ENCODE peak calls at places on chromosomes 12 and 14, in six cellular contexts. F, O, L, J, T and E are unnamed samples.

GRCh38 chr14:70947739-70948138 is 40.5 kb downstream of the PCNX1 start:
- DNase-seq in O (no peak), F (no peak), L (no peak), J (no peak), T (no peak), E (no peak)

GRCh38 chr14:96398921-96399320 is 7.0 kb downstream of the AK7 start:
- DNase-seq in F (no peak), L (no peak), O (no peak), T (no peak), J (no peak), E (no peak)

GRCh38 chr14:94115068-94115591 is 4.6 kb downstream of the IFI27 start:
- DNase-seq in J (no peak), T (no peak), F (no peak), O (peak), L (no peak), E (no peak)

GRCh38 chr14:96390965-96391292 is 999 bp upstream of the AK7 start:
- DNase-seq in J (no peak), F (no peak), T (no peak), O (no peak), L (no peak), E (no peak)

GRCh38 chr12:69415471-69416275 is 54.5 kb upstream of the FRS2 start:
- DNase-seq in O (no peak), J (no peak), L (no peak), F (peak), T (no peak), E (peak)

GRCh38 chr12:108021949-108022522 is 107.1 kb upstream of the WSCD2 start:
- DNase-seq in O (no peak), L (no peak), J (no peak), T (no peak), F (no peak), E (no peak)

GRCh38 chr12:570949-571794 is 92.1 kb downstream of the NINJ2 start:
- DNase-seq in F (peak), T (no peak), O (no peak), L (no peak), J (no peak), E (no peak)

GRCh38 chr12:110934093-110934852 is 13.9 kb upstream of the MYL2 start:
- DNase-seq in F (peak), J (no peak), T (no peak), O (no peak), L (no peak), E (no peak)

GRCh38 chr14:22070119-22070982 is 396.7 kb upstream of the OR4E1 start:
- DNase-seq in T (peak), J (peak), F (peak), O (no peak), L (no peak), E (peak)

GRCh38 chr12:57874166-57875108 is 27.9 kb upstream of the CTDSP2 start:
- DNase-seq in O (no peak), L (no peak), T (no peak), J (no peak), F (no peak), E (no peak)

GRCh38 chr14:41607119-41607785 is 576 bp downstream of the LRFN5 start:
- DNase-seq in L (no peak), F (peak), J (no peak), T (no peak), O (no peak), E (peak)

GRCh38 chr14:76808990-76809389 is 3.7 kb downstream of the ANGEL1 start:
- DNase-seq in J (no peak), O (no peak), F (no peak), T (no peak), L (no peak), E (no peak)

GRCh38 chr14:81138429-81138828 is 82.3 kb downstream of the GTF2A1 start:
- DNase-seq in F (no peak), L (no peak), J (no peak), T (no peak), O (no peak), E (no peak)

GRCh38 chr14:92800012-92800411 is 5.9 kb downstream of the GOLGA5 start:
- DNase-seq in O (no peak), J (no peak), T (no peak), F (no peak), L (no peak), E (no peak)

GRCh38 chr12:123896786-123897185 is 75.8 kb downstream of the CCDC92 start:
- DNase-seq in F (no peak), J (no peak), L (no peak), T (no peak), O (no peak), E (no peak)

GRCh38 chr14:105447651-105448640 is 26.7 kb upstream of the CRIP2 start:
- DNase-seq in L (no peak), F (no peak), O (no peak), T (no peak), J (no peak), E (peak)

GRCh38 chr12:128259556-128260070 is 7.4 kb upstream of the TMEM132C start:
- DNase-seq in J (no peak), F (peak), O (no peak), L (no peak), T (no peak), E (peak)

GRCh38 chr12:50803230-50803629 is 39.3 kb downstream of the ATF1 start:
- DNase-seq in L (no peak), F (no peak), O (no peak), J (no peak), T (no peak), E (no peak)

GRCh38 chr12:12807970-12808702 is 5.0 kb upstream of the DDX47 start:
- DNase-seq in T (peak), J (peak), L (no peak), O (no peak), F (no peak), E (no peak)

GRCh38 chr12:107778383-107779015 is 4.0 kb downstream of the ASCL4 start:
- DNase-seq in T (no peak), L (no peak), J (no peak), F (no peak), O (no peak), E (no peak)

GRCh38 chr14:101843665-101844064 is 82.2 kb downstream of the PPP2R5C start:
- DNase-seq in J (peak), F (no peak), T (peak), O (no peak), L (no peak), E (no peak)

GRCh38 chr12:122031342-122032216 is 9.9 kb downstream of the BCL7A start:
- DNase-seq in O (no peak), J (peak), T (peak), F (peak), L (no peak), E (peak)

GRCh38 chr12:131894313-131894860 is at the start of gene ULK1:
- DNase-seq in L (peak), O (peak), J (peak), T (peak), F (peak), E (peak)

GRCh38 chr12:65955418-65955817 is 131.1 kb downstream of the HMGA2 start:
- DNase-seq in T (no peak), J (no peak), L (no peak), F (no peak), O (no peak), E (no peak)

GRCh38 chr14:76924363-76925151 is 98.3 kb downstream of the LRRC74A start:
- DNase-seq in F (peak), J (peak), T (peak), O (no peak), L (no peak), E (peak)

GRCh38 chr12:34163443-34163842 is 141.1 kb downstream of the ALG10 start:
- DNase-seq in O (no peak), J (no peak), F (no peak), T (no peak), L (no peak), E (no peak)

GRCh38 chr14:69900603-69901002 is 21.4 kb downstream of the SMOC1 start:
- DNase-seq in L (no peak), O (no peak), F (no peak), J (no peak), T (no peak), E (no peak)

GRCh38 chr14:75993567-75994041 is 8.0 kb downstream of the IFT43 start:
- DNase-seq in J (no peak), O (no peak), F (no peak), L (no peak), T (no peak), E (no peak)

GRCh38 chr12:31896514-31897039 is 62.6 kb upstream of the RESF1 start:
- DNase-seq in J (peak), L (peak), O (no peak), F (no peak), T (peak), E (no peak)

GRCh38 chr12:48861111-48861510 is 4.6 kb downstream of the RND1 start:
- DNase-seq in F (no peak), O (no peak), L (no peak), J (no peak), T (no peak), E (no peak)

GRCh38 chr12:95624544-95624943 is 73.3 kb upstream of the USP44 start:
- DNase-seq in T (no peak), O (no peak), F (peak), L (no peak), J (no peak), E (no peak)